ENCODE peak calls at places on chromosome 5, in nine cellular contexts. H, K, O, W, R, U, X, G and J are unnamed samples.

GRCh38 chr5:31193591-31194457 is at the start of gene CDH6:
- DNase-seq in R (peak; percentile 89), U (no peak), G (no peak), K (peak; percentile 16), H (no peak), O (no peak), X (peak; percentile 15), W (no peak), J (no peak)

GRCh38 chr5:54243483-54244080 is 66.8 kb downstream of the ARL15 start:
- DNase-seq in O (peak; percentile 16), K (peak; percentile 51), X (peak; percentile 52), H (peak; percentile 54), W (no peak), R (peak; percentile 46), U (peak; percentile 7), G (peak; percentile 58), J (peak; percentile 24)

GRCh38 chr5:34536699-34537098 is 119.4 kb upstream of the RAI14 start:
- DNase-seq in O (no peak), X (no peak), W (no peak), G (no peak), R (no peak), U (no peak), H (no peak), K (no peak), J (no peak)

GRCh38 chr5:163867324-163867723 is 361.9 kb downstream of the MAT2B start:
- DNase-seq in U (no peak), R (no peak), G (no peak), W (no peak), X (no peak), H (peak; percentile 46), O (no peak), K (peak; percentile 29), J (no peak)

GRCh38 chr5:81898403-81898802 is 73.4 kb upstream of the ATG10 start:
- DNase-seq in R (no peak), X (no peak), H (no peak), U (peak; percentile 71), G (no peak), W (no peak), K (no peak), O (no peak), J (no peak)

GRCh38 chr5:27472000-27472763 is 433.8 kb upstream of the CDH9 start:
- DNase-seq in W (peak; percentile 86), U (no peak), G (peak; percentile 8), O (no peak), X (peak; percentile 69), K (peak; percentile 8), H (no peak), R (no peak), J (peak; percentile 85)

GRCh38 chr5:163938595-163938994 is 433.2 kb downstream of the MAT2B start:
- DNase-seq in G (no peak), H (no peak), X (no peak), O (no peak), K (peak; percentile 7), R (no peak), W (no peak), U (no peak), J (no peak)

GRCh38 chr5:53438486-53439472 is 41.6 kb upstream of the FST start:
- DNase-seq in R (no peak), O (no peak), K (peak; percentile 72), H (no peak), G (no peak), W (no peak), X (peak; percentile 93), U (no peak), J (no peak)

GRCh38 chr5:92337772-92338234 is 954.7 kb upstream of the ARRDC3 start:
- DNase-seq in K (peak; percentile 21), U (no peak), H (no peak), G (no peak), X (peak; percentile 38), R (peak; percentile 55), W (no peak), O (no peak), J (no peak)

GRCh38 chr5:137400571-137400970 is 98.6 kb downstream of the SPOCK1 start:
- DNase-seq in R (no peak), O (no peak), K (no peak), U (no peak), W (no peak), H (no peak), G (no peak), X (no peak), J (no peak)

GRCh38 chr5:108324886-108325285 is 57.0 kb downstream of the FBXL17 start:
- DNase-seq in G (no peak), U (no peak), O (no peak), K (no peak), H (no peak), X (no peak), R (no peak), W (no peak), J (no peak)

GRCh38 chr5:120818128-120818527 is 354.0 kb downstream of the PRR16 start:
- DNase-seq in G (no peak), R (no peak), K (no peak), W (no peak), O (no peak), H (no peak), U (no peak), X (no peak), J (no peak)

GRCh38 chr5:60649288-60649917 is 50.6 kb downstream of the DEPDC1B start:
- DNase-seq in W (no peak), K (peak; percentile 52), R (peak; percentile 22), O (no peak), G (peak; percentile 67), X (peak; percentile 58), U (no peak), H (peak; percentile 55), J (peak; percentile 37)

GRCh38 chr5:6652025-6652424 is 18.8 kb downstream of the SRD5A1 start:
- DNase-seq in H (no peak), G (no peak), W (peak; percentile 98), X (no peak), R (no peak), O (no peak), K (no peak), U (no peak), J (no peak)

GRCh38 chr5:34487202-34487879 is 168.8 kb upstream of the RAI14 start:
- DNase-seq in O (no peak), W (peak; percentile 51), K (peak; percentile 88), R (peak; percentile 62), U (no peak), H (peak; percentile 95), G (no peak), X (peak; percentile 96), J (no peak)

GRCh38 chr5:133247145-133247709 is 195.4 kb downstream of the HSPA4 start:
- DNase-seq in R (no peak), K (no peak), O (peak; percentile 21), U (no peak), X (no peak), H (no peak), G (no peak), W (no peak), J (no peak)

GRCh38 chr5:137649228-137649890 is 86.5 kb downstream of the KLHL3 start:
- DNase-seq in O (no peak), X (peak; percentile 53), R (no peak), G (no peak), H (no peak), K (peak; percentile 27), W (no peak), U (no peak), J (no peak)

GRCh38 chr5:166340039-166340438 is 1951.4 kb upstream of the WWC1 start:
- DNase-seq in K (peak; percentile 0), U (no peak), O (peak; percentile 24), W (no peak), G (no peak), X (no peak), H (no peak), R (no peak), J (peak; percentile 5)

GRCh38 chr5:14097998-14098471 is 45.1 kb upstream of the TRIO start:
- DNase-seq in X (peak; percentile 92), R (no peak), O (no peak), W (no peak), K (peak; percentile 90), H (no peak), G (no peak), U (no peak), J (no peak)

GRCh38 chr5:73201547-73202513 is 28.8 kb downstream of the TMEM174 start:
- DNase-seq in X (peak; percentile 65), R (peak; percentile 66), O (peak; percentile 10), H (peak; percentile 57), G (peak; percentile 82), K (peak; percentile 68), U (peak; percentile 27), W (no peak), J (peak; percentile 85)

GRCh38 chr5:114153392-114153791 is 208.5 kb upstream of the KCNN2 start:
- DNase-seq in H (no peak), R (no peak), X (no peak), W (no peak), K (no peak), U (no peak), G (no peak), O (no peak), J (no peak)

GRCh38 chr5:107826311-107827000 is 155.7 kb upstream of the EFNA5 start:
- DNase-seq in G (no peak), O (no peak), W (no peak), R (no peak), K (no peak), U (no peak), X (no peak), H (no peak), J (no peak)

GRCh38 chr5:12661617-12662370 is 757.5 kb upstream of the CTNND2 start:
- DNase-seq in G (no peak), R (no peak), O (no peak), K (no peak), W (no peak), X (no peak), U (no peak), H (no peak), J (no peak)

GRCh38 chr5:144040615-144041394 is 129.7 kb downstream of the YIPF5 start:
- DNase-seq in X (no peak), R (no peak), U (no peak), W (peak; percentile 19), O (no peak), K (no peak), G (no peak), H (no peak), J (no peak)

GRCh38 chr5:17069995-17070405 is 133.9 kb upstream of the MYO10 start:
- DNase-seq in U (no peak), R (peak; percentile 84), X (no peak), K (no peak), H (peak; percentile 68), W (no peak), G (no peak), O (no peak), J (peak; percentile 33)

GRCh38 chr5:181152406-181152805 is 5.0 kb downstream of the OR2V2 start:
- DNase-seq in U (no peak), X (peak; percentile 67), K (peak; percentile 53), W (no peak), R (no peak), G (peak; percentile 43), H (peak; percentile 85), O (no peak), J (peak; percentile 86)

GRCh38 chr5:153632748-153633290 is 142.3 kb downstream of the GRIA1 start:
- DNase-seq in R (no peak), U (no peak), G (peak; percentile 2), K (no peak), O (no peak), X (peak; percentile 28), H (no peak), W (no peak), J (no peak)

GRCh38 chr5:131747180-131748105 is 49.4 kb downstream of the FNIP1 start:
- DNase-seq in H (no peak), W (no peak), X (peak; percentile 32), O (no peak), U (peak; percentile 5), K (peak; percentile 21), R (no peak), G (no peak), J (no peak)

GRCh38 chr5:115170128-115170923 is 618 bp upstream of the TRIM36 start:
- DNase-seq in X (no peak), O (no peak), W (no peak), H (peak; percentile 49), K (no peak), R (peak; percentile 60), U (no peak), G (peak; percentile 63), J (no peak)

GRCh38 chr5:170821257-170821800 is 37.8 kb downstream of the GABRP start:
- DNase-seq in U (no peak), G (no peak), X (no peak), W (no peak), K (no peak), R (no peak), O (no peak), H (no peak), J (no peak)

GRCh38 chr5:77232959-77233358 is 22.5 kb downstream of the PDE8B start:
- DNase-seq in K (no peak), U (no peak), O (no peak), R (no peak), X (peak; percentile 38), W (no peak), G (no peak), H (no peak), J (peak; percentile 30)